ENCODE peak calls at places on chromosomes 3 and 15, in five cellular contexts. One of them, this sample, is unnamed.

GRCh38 chr3:191306428-191306827 is 22.8 kb upstream of the CCDC50 start:
- DNase-seq in Caco-2: no peak
- DNase-seq in neural crest cell: no peak
- DNase-seq in spleen: no peak
- DNase-seq in H9: no peak
- DNase-seq in this sample: no peak

GRCh38 chr3:194801378-194802124 is 115.9 kb downstream of the FAM43A start:
- DNase-seq in neural crest cell: no peak
- DNase-seq in Caco-2: no peak
- DNase-seq in H9: no peak
- DNase-seq in spleen: peak
- DNase-seq in this sample: no peak

GRCh38 chr3:55766753-55767152 is 279.6 kb upstream of the WNT5A start:
- DNase-seq in Caco-2: no peak
- DNase-seq in neural crest cell: no peak
- DNase-seq in spleen: no peak
- DNase-seq in H9: no peak
- DNase-seq in this sample: no peak

GRCh38 chr15:52218816-52219215 is 27.6 kb upstream of the GNB5 start:
- DNase-seq in Caco-2: no peak
- DNase-seq in H9: no peak
- DNase-seq in spleen: no peak
- DNase-seq in neural crest cell: no peak
- DNase-seq in this sample: no peak

GRCh38 chr15:79132361-79132760 is 41.8 kb upstream of the RASGRF1 start:
- DNase-seq in neural crest cell: no peak
- DNase-seq in Caco-2: no peak
- DNase-seq in H9: no peak
- DNase-seq in spleen: no peak
- DNase-seq in this sample: no peak

GRCh38 chr15:48653913-48654630 is 8.6 kb upstream of the FBN1 start:
- DNase-seq in Caco-2: no peak
- DNase-seq in H9: no peak
- DNase-seq in neural crest cell: no peak
- DNase-seq in spleen: no peak
- DNase-seq in this sample: no peak

GRCh38 chr3:108907194-108907593 is 46.5 kb downstream of the GUCA1C start:
- DNase-seq in neural crest cell: no peak
- DNase-seq in Caco-2: no peak
- DNase-seq in H9: no peak
- DNase-seq in spleen: no peak
- DNase-seq in this sample: no peak

GRCh38 chr15:53976844-53977392 is 1.3 kb upstream of the UNC13C start:
- DNase-seq in Caco-2: peak
- DNase-seq in neural crest cell: peak
- DNase-seq in H9: peak
- DNase-seq in spleen: no peak
- DNase-seq in this sample: peak

GRCh38 chr15:28114721-28115622 is 15.9 kb upstream of the OCA2 start:
- DNase-seq in spleen: peak
- DNase-seq in Caco-2: no peak
- DNase-seq in neural crest cell: no peak
- DNase-seq in H9: peak
- DNase-seq in this sample: no peak

GRCh38 chr3:4776980-4777581 is 202.2 kb upstream of the BHLHE40 start:
- DNase-seq in spleen: no peak
- DNase-seq in Caco-2: no peak
- DNase-seq in H9: no peak
- DNase-seq in neural crest cell: no peak
- DNase-seq in this sample: no peak

GRCh38 chr3:150202696-150203095 is 205.4 kb upstream of the TSC22D2 start:
- DNase-seq in spleen: no peak
- DNase-seq in H9: no peak
- DNase-seq in Caco-2: no peak
- DNase-seq in neural crest cell: no peak
- DNase-seq in this sample: no peak

GRCh38 chr3:195662-196061 is 901 bp upstream of the CHL1 start:
- DNase-seq in spleen: no peak
- DNase-seq in H9: no peak
- DNase-seq in Caco-2: no peak
- DNase-seq in neural crest cell: no peak
- DNase-seq in this sample: no peak

GRCh38 chr3:13416002-13416793 is 3.9 kb downstream of the NUP210 start:
- DNase-seq in spleen: no peak
- DNase-seq in Caco-2: no peak
- DNase-seq in H9: peak
- DNase-seq in neural crest cell: no peak
- DNase-seq in this sample: no peak

GRCh38 chr3:13876451-13876850 is 3.4 kb downstream of the WNT7A start:
- DNase-seq in neural crest cell: no peak
- DNase-seq in Caco-2: no peak
- DNase-seq in spleen: no peak
- DNase-seq in H9: no peak
- DNase-seq in this sample: no peak

GRCh38 chr3:197376020-197376419 is 77.6 kb upstream of the DLG1 start:
- DNase-seq in Caco-2: no peak
- DNase-seq in neural crest cell: no peak
- DNase-seq in H9: no peak
- DNase-seq in spleen: peak
- DNase-seq in this sample: peak

GRCh38 chr15:87942316-87942715 is 314.2 kb downstream of the NTRK3 start:
- DNase-seq in Caco-2: no peak
- DNase-seq in neural crest cell: no peak
- DNase-seq in H9: no peak
- DNase-seq in spleen: no peak
- DNase-seq in this sample: no peak

GRCh38 chr3:134874737-134875413 is 79.8 kb downstream of the EPHB1 start:
- DNase-seq in Caco-2: no peak
- DNase-seq in H9: no peak
- DNase-seq in neural crest cell: no peak
- DNase-seq in spleen: peak
- DNase-seq in this sample: no peak

GRCh38 chr15:78061963-78062427 is 15.5 kb downstream of the TBC1D2B start:
- DNase-seq in H9: no peak
- DNase-seq in neural crest cell: no peak
- DNase-seq in spleen: no peak
- DNase-seq in Caco-2: no peak
- DNase-seq in this sample: peak

GRCh38 chr3:70072180-70072579 is 72.6 kb downstream of the SAMMSON start:
- DNase-seq in H9: no peak
- DNase-seq in spleen: no peak
- DNase-seq in Caco-2: no peak
- DNase-seq in neural crest cell: no peak
- DNase-seq in this sample: no peak

GRCh38 chr15:23064156-23064555 is 24.8 kb upstream of the TUBGCP5 start:
- DNase-seq in H9: no peak
- DNase-seq in spleen: no peak
- DNase-seq in Caco-2: no peak
- DNase-seq in neural crest cell: no peak
- DNase-seq in this sample: no peak

DNA sequence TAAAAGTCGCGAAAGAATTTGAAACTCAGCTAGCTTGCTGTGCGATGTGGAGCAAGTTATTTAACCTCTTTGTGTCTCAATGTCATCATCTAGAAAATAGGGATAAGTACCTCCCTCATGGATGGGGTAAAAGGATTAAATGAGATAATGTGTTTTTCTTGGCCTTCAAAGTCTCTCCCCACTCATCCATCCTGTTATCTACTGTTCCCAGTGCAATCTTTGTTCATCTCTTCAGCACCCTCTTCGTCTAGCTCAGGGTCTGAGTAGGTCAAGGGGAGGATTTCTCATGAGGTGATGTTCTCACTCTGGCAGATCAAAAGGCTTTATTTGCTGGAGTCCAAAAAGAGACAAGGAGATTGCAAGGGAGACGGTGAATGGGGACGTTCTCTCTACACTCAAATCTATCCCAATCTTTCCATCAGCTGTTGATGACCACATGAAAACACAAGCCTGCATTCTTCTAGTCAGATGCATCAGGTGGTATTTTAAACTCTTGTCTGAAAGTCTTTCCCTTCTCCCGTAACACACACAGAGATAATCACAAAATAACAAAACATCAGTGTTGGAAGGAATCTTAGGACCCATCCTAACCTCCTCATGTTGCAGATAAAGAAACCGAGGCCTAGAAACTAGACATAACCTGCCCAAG is 1.3 kb downstream of the MESD start:
- DNase-seq in neural crest cell: no peak
- DNase-seq in H9: no peak
- DNase-seq in spleen: no peak
- DNase-seq in Caco-2: no peak
- DNase-seq in this sample: no peak
- TF ChIP-seq CTCF in neural crest cell: no peak
- TF ChIP-seq CTCF in H9: no peak
- TF ChIP-seq CTCF in spleen: no peak
- TF ChIP-seq CTCF in Caco-2: no peak
- TF ChIP-seq CTCF in this sample: no peak

GRCh38 chr15:98875309-98875708 is 132.3 kb downstream of the PGPEP1L start:
- DNase-seq in spleen: no peak
- DNase-seq in H9: no peak
- DNase-seq in Caco-2: no peak
- DNase-seq in neural crest cell: no peak
- DNase-seq in this sample: no peak

GRCh38 chr15:98874773-98875172 is 132.8 kb downstream of the PGPEP1L start:
- DNase-seq in spleen: no peak
- DNase-seq in H9: no peak
- DNase-seq in neural crest cell: no peak
- DNase-seq in Caco-2: no peak
- DNase-seq in this sample: no peak

GRCh38 chr15:98872777-98873176 is 134.8 kb downstream of the PGPEP1L start:
- DNase-seq in neural crest cell: no peak
- DNase-seq in spleen: no peak
- DNase-seq in Caco-2: no peak
- DNase-seq in H9: no peak
- DNase-seq in this sample: no peak

GRCh38 chr15:98874359-98874758 is 133.2 kb downstream of the PGPEP1L start:
- DNase-seq in Caco-2: no peak
- DNase-seq in neural crest cell: no peak
- DNase-seq in H9: no peak
- DNase-seq in spleen: no peak
- DNase-seq in this sample: no peak

GRCh38 chr15:98873441-98874218 is 134.0 kb downstream of the PGPEP1L start:
- DNase-seq in Caco-2: no peak
- DNase-seq in spleen: peak
- DNase-seq in H9: no peak
- DNase-seq in neural crest cell: no peak
- DNase-seq in this sample: no peak
- TF ChIP-seq CTCF in Caco-2: no peak
- TF ChIP-seq CTCF in spleen: no peak
- TF ChIP-seq CTCF in H9: no peak
- TF ChIP-seq CTCF in neural crest cell: no peak
- TF ChIP-seq CTCF in this sample: no peak

DNA sequence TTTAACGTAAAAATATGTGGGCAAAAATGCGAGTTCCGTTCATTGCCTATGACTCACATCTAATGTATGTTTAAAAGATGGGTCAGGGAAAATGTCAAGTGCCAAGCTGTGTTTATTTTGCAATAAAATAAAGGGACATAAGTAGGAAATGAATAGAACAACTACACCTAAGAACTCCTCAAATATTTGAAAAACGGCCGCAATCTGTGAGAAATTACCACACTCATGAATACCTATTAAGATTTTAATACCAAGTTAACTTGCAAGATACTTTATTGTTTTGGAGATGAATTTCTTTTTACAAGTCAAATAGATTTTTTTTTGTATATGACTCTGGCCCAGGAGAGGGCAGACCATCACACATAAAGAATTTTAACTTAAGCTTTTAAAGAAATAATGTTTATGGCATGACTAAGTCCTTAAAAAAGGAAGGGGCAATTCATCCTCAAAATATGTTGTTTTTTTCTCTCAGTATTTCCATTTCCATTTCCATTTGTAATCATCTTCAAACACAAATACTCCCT is 152.7 kb downstream of the SUCNR1 start:
- DNase-seq in H9: no peak
- DNase-seq in neural crest cell: no peak
- DNase-seq in spleen: no peak
- DNase-seq in Caco-2: no peak
- DNase-seq in this sample: no peak
- TF ChIP-seq CTCF in H9: peak
- TF ChIP-seq CTCF in neural crest cell: no peak
- TF ChIP-seq CTCF in spleen: no peak
- TF ChIP-seq CTCF in Caco-2: no peak
- TF ChIP-seq CTCF in this sample: no peak

GRCh38 chr15:67884514-67885225 is 44.8 kb upstream of the RNU6-1 start:
- DNase-seq in H9: peak
- DNase-seq in Caco-2: peak
- DNase-seq in neural crest cell: peak
- DNase-seq in spleen: peak
- DNase-seq in this sample: peak
- TF ChIP-seq CTCF in H9: no peak
- TF ChIP-seq CTCF in Caco-2: no peak
- TF ChIP-seq CTCF in neural crest cell: no peak
- TF ChIP-seq CTCF in spleen: no peak
- TF ChIP-seq CTCF in this sample: no peak

GRCh38 chr3:12369029-12369428 is 80.2 kb downstream of the PPARG start:
- DNase-seq in spleen: no peak
- DNase-seq in neural crest cell: no peak
- DNase-seq in Caco-2: no peak
- DNase-seq in H9: no peak
- DNase-seq in this sample: no peak
- TF ChIP-seq CTCF in spleen: no peak
- TF ChIP-seq CTCF in neural crest cell: no peak
- TF ChIP-seq CTCF in Caco-2: no peak
- TF ChIP-seq CTCF in H9: no peak
- TF ChIP-seq CTCF in this sample: no peak

DNA sequence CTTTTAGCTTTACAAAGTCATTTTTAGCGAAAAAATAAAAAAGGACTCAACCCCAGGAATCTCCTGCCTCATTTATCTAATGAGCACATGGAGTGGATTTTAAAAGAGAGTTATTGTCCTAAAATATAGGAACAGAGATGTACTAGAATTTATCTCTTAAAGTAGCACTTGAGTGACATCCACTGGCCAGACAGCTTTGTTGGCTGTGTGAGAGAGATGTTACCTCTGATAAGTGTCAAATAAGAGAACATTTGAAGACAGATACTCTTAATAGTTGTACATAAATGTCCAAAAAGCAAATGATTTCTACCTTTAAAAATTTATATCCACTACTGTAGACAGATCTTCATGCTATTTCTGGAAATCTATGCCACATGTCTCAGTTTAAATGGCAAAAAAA is 12.3 kb upstream of the MFSD1 start:
- DNase-seq in spleen: no peak
- DNase-seq in H9: no peak
- DNase-seq in neural crest cell: no peak
- DNase-seq in Caco-2: no peak
- DNase-seq in this sample: no peak
- TF ChIP-seq CTCF in spleen: peak
- TF ChIP-seq CTCF in H9: peak
- TF ChIP-seq CTCF in neural crest cell: no peak
- TF ChIP-seq CTCF in Caco-2: peak
- TF ChIP-seq CTCF in this sample: peak

DNA sequence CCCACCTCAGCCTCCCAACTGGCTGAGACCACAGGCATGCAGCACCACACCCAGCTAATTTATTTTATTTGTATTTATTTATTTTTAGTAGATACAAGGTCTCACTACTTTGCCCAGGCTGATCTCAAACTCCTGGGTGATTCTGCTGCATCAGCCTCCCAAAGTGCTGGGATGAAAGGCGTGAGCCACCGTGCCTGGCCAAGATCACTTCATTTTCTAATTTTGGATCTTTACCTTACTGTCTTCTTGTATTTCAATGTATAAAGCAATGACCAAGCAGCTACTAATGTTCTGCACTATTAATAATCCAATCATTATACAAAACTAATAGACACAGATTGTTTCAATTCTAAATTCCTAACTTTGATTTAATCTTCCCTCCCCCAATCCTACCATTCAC is 56.2 kb downstream of the LRRFIP2 start:
- DNase-seq in spleen: no peak
- DNase-seq in Caco-2: no peak
- DNase-seq in neural crest cell: no peak
- DNase-seq in H9: no peak
- DNase-seq in this sample: no peak
- TF ChIP-seq CTCF in spleen: no peak
- TF ChIP-seq CTCF in Caco-2: no peak
- TF ChIP-seq CTCF in neural crest cell: no peak
- TF ChIP-seq CTCF in H9: no peak
- TF ChIP-seq CTCF in this sample: no peak